ENCODE peak calls at places on chromosome 3, in five cellular contexts. M, Q, I, G and B are unnamed samples.

GRCh38 chr3:132486086-132486485 is 68.8 kb downstream of the DNAJC13 start:
- DNase-seq in M (no peak), Q (no peak), I (no peak), G (no peak), B (no peak)

GRCh38 chr3:102400142-102400541 is 34.7 kb upstream of the ZPLD1 start:
- DNase-seq in M (no peak), Q (no peak), I (no peak), G (no peak), B (no peak)

GRCh38 chr3:74145277-74145676 is 469.2 kb downstream of the CNTN3 start:
- DNase-seq in M (no peak), Q (no peak), I (no peak), G (no peak), B (no peak)

GRCh38 chr3:186492594-186492993 is 51.6 kb downstream of the CRYGS start:
- DNase-seq in M (no peak), Q (no peak), I (no peak), G (no peak), B (no peak)

GRCh38 chr3:151107177-151107576 is 21.7 kb downstream of the MED12L start:
- DNase-seq in M (no peak), Q (no peak), I (no peak), G (no peak), B (no peak)

GRCh38 chr3:159672728-159673471 is 315.7 kb upstream of the IL12A start:
- DNase-seq in M (no peak), Q (no peak), I (no peak), G (no peak), B (no peak)

GRCh38 chr3:135215516-135215915 is 420.5 kb downstream of the EPHB1 start:
- DNase-seq in M (no peak), Q (no peak), I (no peak), G (no peak), B (no peak)

GRCh38 chr3:156299569-156299968 is 179.2 kb downstream of the KCNAB1 start:
- DNase-seq in M (no peak), Q (no peak), I (no peak), G (no peak), B (no peak)

GRCh38 chr3:124770341-124771082 is 40.3 kb downstream of the UMPS start:
- DNase-seq in M (no peak), Q (no peak), I (no peak), G (peak; percentile 83), B (no peak)

GRCh38 chr3:107430214-107431047 is 53.2 kb downstream of the CCDC54 start:
- DNase-seq in M (no peak), Q (peak; percentile 11), I (no peak), G (peak; percentile 29), B (no peak)

GRCh38 chr3:62318752-62319569 is 54.4 kb downstream of the FEZF2 start:
- DNase-seq in M (peak; percentile 91), Q (peak; percentile 82), I (peak; percentile 89), G (peak; percentile 89), B (peak; percentile 32)

GRCh38 chr3:169879846-169880558 is 10.3 kb upstream of the LRRC31 start:
- DNase-seq in M (no peak), Q (no peak), I (no peak), G (no peak), B (no peak)

GRCh38 chr3:71154846-71155245 is 428.7 kb downstream of the FOXP1 start:
- DNase-seq in M (no peak), Q (no peak), I (no peak), G (no peak), B (no peak)

GRCh38 chr3:64651791-64652241 is 36.0 kb downstream of the ADAMTS9 start:
- DNase-seq in M (no peak), Q (no peak), I (no peak), G (no peak), B (no peak)

GRCh38 chr3:43161684-43162512 is 56.0 kb upstream of the POMGNT2 start:
- DNase-seq in M (no peak), Q (no peak), I (peak; percentile 45), G (no peak), B (no peak)

GRCh38 chr3:123984957-123985356 is 7.0 kb downstream of the ROPN1 start:
- DNase-seq in M (no peak), Q (no peak), I (no peak), G (no peak), B (no peak)

GRCh38 chr3:154584041-154584440 is 154.1 kb upstream of the GPR149 start:
- DNase-seq in M (no peak), Q (no peak), I (no peak), G (no peak), B (no peak)

GRCh38 chr3:32831062-32831461 is 13.3 kb downstream of the TRIM71 start:
- DNase-seq in M (no peak), Q (no peak), I (no peak), G (no peak), B (no peak)

GRCh38 chr3:75138345-75138744 is 523.9 kb upstream of the CNTN3 start:
- DNase-seq in M (no peak), Q (no peak), I (no peak), G (no peak), B (no peak)

GRCh38 chr3:185992801-185993467 is 55.1 kb upstream of the TRA2B start:
- DNase-seq in M (no peak), Q (no peak), I (no peak), G (no peak), B (no peak)

GRCh38 chr3:106824856-106825255 is 552.4 kb upstream of the CCDC54 start:
- DNase-seq in M (no peak), Q (peak; percentile 12), I (peak; percentile 30), G (peak; percentile 22), B (no peak)

GRCh38 chr3:117026401-117026800 is 316.8 kb downstream of the TUSC7 start:
- DNase-seq in M (no peak), Q (no peak), I (no peak), G (no peak), B (no peak)

GRCh38 chr3:194871864-194872668 is 186.4 kb downstream of the FAM43A start:
- DNase-seq in M (no peak), Q (peak; percentile 27), I (no peak), G (no peak), B (no peak)

GRCh38 chr3:82378370-82378769 is 616.9 kb upstream of the GBE1 start:
- DNase-seq in M (no peak), Q (no peak), I (no peak), G (no peak), B (no peak)

GRCh38 chr3:189712906-189713483 is 81.8 kb downstream of the TP63 start:
- DNase-seq in M (no peak), Q (no peak), I (no peak), G (no peak), B (no peak)

GRCh38 chr3:143119974-143120715 is 574 bp downstream of the CHST2 start:
- DNase-seq in M (no peak), Q (peak; percentile 36), I (peak; percentile 57), G (peak; percentile 30), B (peak; percentile 45)

DNA sequence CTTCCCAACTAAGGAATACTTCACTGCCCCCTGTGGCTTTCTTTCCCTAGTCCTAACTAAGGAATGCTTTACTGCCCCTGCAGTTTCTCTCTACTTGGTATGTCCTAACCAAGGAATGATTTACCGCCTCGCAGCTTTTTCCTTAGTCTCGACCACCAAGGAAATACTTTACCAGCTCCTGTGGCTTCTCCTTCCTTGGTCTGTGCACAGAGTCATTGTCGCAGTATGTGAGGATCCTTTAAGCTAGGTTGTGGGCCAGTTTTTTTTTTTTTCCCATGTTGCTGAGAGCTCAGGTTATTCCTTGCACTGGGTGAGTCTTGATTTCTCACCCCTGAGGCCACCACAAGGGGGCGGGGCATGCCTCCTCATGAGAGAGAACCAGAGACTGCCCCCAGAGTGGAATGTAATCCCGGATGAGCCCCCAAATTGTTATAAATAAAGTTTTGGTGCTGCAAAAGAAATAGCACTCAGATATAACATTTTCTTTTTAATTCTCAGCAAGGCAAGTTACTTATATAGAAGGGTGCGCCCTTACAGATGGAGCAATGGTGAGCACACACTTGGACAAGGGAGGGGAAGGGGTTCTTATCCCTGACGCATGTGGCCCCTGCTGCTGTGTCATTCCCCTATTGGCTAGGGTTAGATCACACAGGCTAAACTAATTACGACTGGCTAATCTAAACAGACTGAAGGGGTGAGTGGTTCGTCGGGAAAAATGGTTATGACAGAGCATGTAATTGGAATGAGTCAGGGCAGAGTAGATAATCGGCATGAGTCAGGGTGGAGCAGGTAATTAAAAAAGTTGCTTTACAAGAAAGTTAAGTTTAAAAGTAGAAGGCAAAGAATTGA is 27.0 kb downstream of the NDUFB4 start:
- DNase-seq in M (no peak), Q (peak; percentile 27), I (peak; percentile 69), G (no peak), B (no peak)
- TF ChIP-seq CTCF in M (no peak), Q (no peak), I (peak; percentile 30), G (no peak), B (no peak)

GRCh38 chr3:46604127-46604526 is 8.2 kb upstream of the FAM240A start:
- DNase-seq in M (no peak), Q (no peak), I (no peak), G (no peak), B (no peak)

GRCh38 chr3:46603461-46604062 is 8.8 kb upstream of the FAM240A start:
- DNase-seq in M (no peak), Q (no peak), I (no peak), G (no peak), B (no peak)

GRCh38 chr3:46609074-46609735 is 3.1 kb upstream of the FAM240A start:
- DNase-seq in M (no peak), Q (no peak), I (no peak), G (no peak), B (no peak)

GRCh38 chr3:46609944-46610722 is 2.2 kb upstream of the FAM240A start:
- DNase-seq in M (no peak), Q (no peak), I (no peak), G (no peak), B (no peak)

GRCh38 chr3:46607603-46608028 is 4.7 kb upstream of the FAM240A start:
- DNase-seq in M (no peak), Q (no peak), I (peak; percentile 49), G (no peak), B (no peak)
- TF ChIP-seq CTCF in M (no peak), Q (no peak), I (peak; percentile 21), G (no peak), B (no peak)

GRCh38 chr3:178507507-178508442 is 28.5 kb upstream of the KCNMB2 start:
- DNase-seq in M (no peak), Q (no peak), I (no peak), G (peak; percentile 40), B (no peak)

GRCh38 chr3:178508443-178508825 is 27.8 kb upstream of the KCNMB2 start:
- DNase-seq in M (no peak), Q (no peak), I (no peak), G (no peak), B (no peak)

GRCh38 chr3:178505832-178506231 is 30.4 kb upstream of the KCNMB2 start:
- DNase-seq in M (no peak), Q (no peak), I (no peak), G (no peak), B (no peak)

GRCh38 chr3:178500631-178501030 is 35.6 kb upstream of the KCNMB2 start:
- DNase-seq in M (no peak), Q (no peak), I (no peak), G (no peak), B (no peak)

GRCh38 chr3:178504128-178504527 is 32.1 kb upstream of the KCNMB2 start:
- DNase-seq in M (no peak), Q (no peak), I (no peak), G (no peak), B (no peak)
- TF ChIP-seq CTCF in M (no peak), Q (no peak), I (no peak), G (no peak), B (no peak)

DNA sequence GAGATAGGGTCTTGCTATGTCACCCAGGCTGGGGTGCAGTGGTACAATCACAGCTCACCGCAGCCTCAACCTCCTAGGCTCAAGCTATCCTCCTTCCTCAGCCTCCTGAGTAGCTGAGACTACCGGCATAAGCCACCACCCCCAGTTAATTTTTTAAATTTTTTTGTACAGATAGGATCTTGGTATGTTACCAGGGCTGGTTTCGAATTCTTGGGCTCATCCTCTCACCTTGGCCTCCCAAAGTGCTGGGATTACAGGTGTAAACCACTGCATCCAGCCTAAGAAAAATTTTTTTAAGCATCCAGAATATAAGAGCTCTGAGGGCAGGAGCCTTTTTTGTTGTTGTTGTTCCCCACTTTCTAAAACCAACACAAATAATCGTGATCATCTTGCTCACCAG is 14.4 kb upstream of the MAP6D1 start:
- DNase-seq in M (no peak), Q (no peak), I (no peak), G (no peak), B (no peak)
- TF ChIP-seq CTCF in M (no peak), Q (no peak), I (no peak), G (no peak), B (no peak)